ENCODE peak calls at places on chromosomes 6 and 20, in four cellular contexts. One of them, this sample, is unnamed.

GRCh38 chr6:1596088-1596852 is 13.4 kb upstream of the FOXC1 start:
- DNase-seq in tibial nerve: peak
- DNase-seq in Peyer's patch: peak
- DNase-seq in heart left ventricle: peak
- DNase-seq in this sample: no peak

GRCh38 chr6:9527679-9528286 is 887.1 kb downstream of the TFAP2A start:
- DNase-seq in tibial nerve: no peak
- DNase-seq in Peyer's patch: no peak
- DNase-seq in heart left ventricle: no peak
- DNase-seq in this sample: no peak

GRCh38 chr6:14729186-14729871 is 516.5 kb upstream of the JARID2 start:
- DNase-seq in tibial nerve: no peak
- DNase-seq in Peyer's patch: peak
- DNase-seq in heart left ventricle: no peak
- DNase-seq in this sample: no peak

GRCh38 chr6:157614026-157614484 is 209.0 kb upstream of the SNX9 start:
- DNase-seq in tibial nerve: no peak
- DNase-seq in Peyer's patch: no peak
- DNase-seq in heart left ventricle: no peak
- DNase-seq in this sample: no peak

GRCh38 chr6:33709605-33710295 is 1.8 kb downstream of the UQCC2 start:
- DNase-seq in tibial nerve: no peak
- DNase-seq in Peyer's patch: no peak
- DNase-seq in heart left ventricle: peak
- DNase-seq in this sample: no peak

GRCh38 chr6:89793586-89793985 is 26.0 kb downstream of the MDN1 start:
- DNase-seq in tibial nerve: no peak
- DNase-seq in Peyer's patch: no peak
- DNase-seq in heart left ventricle: peak
- DNase-seq in this sample: no peak

GRCh38 chr20:32972181-32973076 is 31.8 kb downstream of the SUN5 start:
- DNase-seq in tibial nerve: no peak
- DNase-seq in Peyer's patch: peak
- DNase-seq in heart left ventricle: no peak
- DNase-seq in this sample: no peak

GRCh38 chr6:158538741-158539140 is 21.1 kb upstream of the TMEM181 start:
- DNase-seq in tibial nerve: no peak
- DNase-seq in Peyer's patch: no peak
- DNase-seq in heart left ventricle: no peak
- DNase-seq in this sample: no peak

GRCh38 chr20:32971703-32972161 is 32.5 kb downstream of the SUN5 start:
- DNase-seq in tibial nerve: no peak
- DNase-seq in Peyer's patch: no peak
- DNase-seq in heart left ventricle: no peak
- DNase-seq in this sample: no peak

GRCh38 chr6:147099974-147100373 is 104.2 kb upstream of the STXBP5 start:
- DNase-seq in tibial nerve: no peak
- DNase-seq in Peyer's patch: no peak
- DNase-seq in heart left ventricle: no peak
- DNase-seq in this sample: peak

GRCh38 chr6:136962661-136963060 is 40.6 kb downstream of the SLC35D3 start:
- DNase-seq in tibial nerve: no peak
- DNase-seq in Peyer's patch: no peak
- DNase-seq in heart left ventricle: peak
- DNase-seq in this sample: no peak

GRCh38 chr20:19881990-19882389 is 123.9 kb downstream of the RIN2 start:
- DNase-seq in tibial nerve: no peak
- DNase-seq in Peyer's patch: no peak
- DNase-seq in heart left ventricle: no peak
- DNase-seq in this sample: no peak

GRCh38 chr20:52076164-52076563 is 115.4 kb downstream of the ZFP64 start:
- DNase-seq in tibial nerve: no peak
- DNase-seq in Peyer's patch: no peak
- DNase-seq in heart left ventricle: no peak
- DNase-seq in this sample: no peak

GRCh38 chr20:62156592-62157386 is 13.2 kb downstream of the SS18L1 start:
- DNase-seq in tibial nerve: peak
- DNase-seq in Peyer's patch: peak
- DNase-seq in heart left ventricle: peak
- DNase-seq in this sample: peak

GRCh38 chr6:74137910-74138309 is 441.9 kb downstream of the CD109 start:
- DNase-seq in tibial nerve: no peak
- DNase-seq in Peyer's patch: no peak
- DNase-seq in heart left ventricle: no peak
- DNase-seq in this sample: no peak

GRCh38 chr20:48812600-48813445 is 15.0 kb downstream of the PREX1 start:
- DNase-seq in tibial nerve: no peak
- DNase-seq in Peyer's patch: no peak
- DNase-seq in heart left ventricle: no peak
- DNase-seq in this sample: no peak

GRCh38 chr6:37433657-37434271 is 743 bp downstream of the CMTR1 start:
- DNase-seq in tibial nerve: no peak
- DNase-seq in Peyer's patch: peak
- DNase-seq in heart left ventricle: no peak
- DNase-seq in this sample: no peak

GRCh38 chr6:96789871-96790270 is 47.4 kb downstream of the GPR63 start:
- DNase-seq in tibial nerve: no peak
- DNase-seq in Peyer's patch: no peak
- DNase-seq in heart left ventricle: no peak
- DNase-seq in this sample: no peak

GRCh38 chr6:110471966-110472365 is 4.4 kb downstream of the SLC22A16 start:
- DNase-seq in tibial nerve: no peak
- DNase-seq in Peyer's patch: no peak
- DNase-seq in heart left ventricle: no peak
- DNase-seq in this sample: no peak

GRCh38 chr6:110474500-110474899 is 1.9 kb downstream of the SLC22A16 start:
- DNase-seq in tibial nerve: no peak
- DNase-seq in Peyer's patch: no peak
- DNase-seq in heart left ventricle: no peak
- DNase-seq in this sample: no peak

GRCh38 chr6:110472739-110473138 is 3.7 kb downstream of the SLC22A16 start:
- DNase-seq in tibial nerve: no peak
- DNase-seq in Peyer's patch: no peak
- DNase-seq in heart left ventricle: no peak
- DNase-seq in this sample: no peak

GRCh38 chr6:110476046-110476849 is at the start of gene SLC22A16:
- DNase-seq in tibial nerve: no peak
- DNase-seq in Peyer's patch: no peak
- DNase-seq in heart left ventricle: peak
- DNase-seq in this sample: no peak

GRCh38 chr6:110475255-110475654 is 1.2 kb downstream of the SLC22A16 start:
- DNase-seq in tibial nerve: peak
- DNase-seq in Peyer's patch: no peak
- DNase-seq in heart left ventricle: peak
- DNase-seq in this sample: no peak
- TF ChIP-seq POLR2A in tibial nerve: no peak
- TF ChIP-seq POLR2A in Peyer's patch: no peak
- TF ChIP-seq POLR2A in heart left ventricle: no peak
- TF ChIP-seq POLR2A in this sample: no peak

GRCh38 chr6:125197795-125198269 is 44.3 kb downstream of the TPD52L1 start:
- DNase-seq in tibial nerve: peak
- DNase-seq in Peyer's patch: peak
- DNase-seq in heart left ventricle: peak
- DNase-seq in this sample: peak
- TF ChIP-seq POLR2A in tibial nerve: no peak
- TF ChIP-seq POLR2A in Peyer's patch: no peak
- TF ChIP-seq POLR2A in heart left ventricle: no peak
- TF ChIP-seq POLR2A in this sample: no peak

DNA sequence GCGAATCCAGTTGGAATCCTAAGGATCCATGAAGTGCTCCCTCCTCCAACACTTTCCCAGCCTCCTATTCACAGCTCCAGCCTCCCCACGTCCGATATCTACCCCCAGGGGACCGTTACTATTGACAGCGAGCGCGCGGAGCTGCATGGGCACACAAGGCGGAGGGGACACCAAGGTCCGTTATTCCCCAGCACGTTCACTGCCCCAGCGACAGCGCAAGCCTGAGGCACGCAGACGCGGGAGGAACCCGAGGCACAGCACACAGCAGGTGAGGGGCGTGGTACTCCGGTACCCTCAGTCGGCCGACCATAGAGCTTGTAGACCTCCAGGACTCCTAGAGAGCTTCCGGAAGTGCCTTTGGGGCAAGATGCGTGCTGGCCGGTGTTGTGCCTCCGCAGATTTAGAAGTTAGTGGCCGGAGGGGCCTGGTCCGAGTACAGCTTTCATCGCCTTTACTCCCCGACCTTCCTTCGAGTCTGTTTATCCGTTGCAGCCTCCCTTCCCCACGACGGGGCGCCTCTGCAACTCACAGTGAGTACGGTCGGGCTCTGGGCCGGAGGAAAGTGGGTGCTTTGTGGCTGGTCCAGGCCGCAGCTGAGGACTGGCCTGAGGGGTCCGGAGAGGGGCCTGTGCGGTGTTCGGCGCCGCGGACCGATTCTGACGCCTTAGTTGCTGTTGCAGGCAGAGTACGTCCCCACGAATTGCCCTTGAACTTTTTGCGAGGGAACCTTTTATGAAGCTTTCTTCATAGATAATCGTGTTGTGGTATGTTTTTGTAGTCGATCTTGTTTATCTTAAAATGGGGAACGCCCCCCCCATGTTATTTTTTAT is at the start of gene ZKSCAN8:
- DNase-seq in tibial nerve: peak
- DNase-seq in Peyer's patch: peak
- DNase-seq in heart left ventricle: peak
- DNase-seq in this sample: peak
- TF ChIP-seq POLR2A in tibial nerve: no peak
- TF ChIP-seq POLR2A in Peyer's patch: no peak
- TF ChIP-seq POLR2A in heart left ventricle: no peak
- TF ChIP-seq POLR2A in this sample: peak

GRCh38 chr20:36462440-36463211 is 78.7 kb upstream of the MYL9 start:
- DNase-seq in tibial nerve: peak
- DNase-seq in Peyer's patch: peak
- DNase-seq in heart left ventricle: peak
- DNase-seq in this sample: no peak
- TF ChIP-seq POLR2A in tibial nerve: peak
- TF ChIP-seq POLR2A in Peyer's patch: no peak
- TF ChIP-seq POLR2A in heart left ventricle: no peak
- TF ChIP-seq POLR2A in this sample: peak

DNA sequence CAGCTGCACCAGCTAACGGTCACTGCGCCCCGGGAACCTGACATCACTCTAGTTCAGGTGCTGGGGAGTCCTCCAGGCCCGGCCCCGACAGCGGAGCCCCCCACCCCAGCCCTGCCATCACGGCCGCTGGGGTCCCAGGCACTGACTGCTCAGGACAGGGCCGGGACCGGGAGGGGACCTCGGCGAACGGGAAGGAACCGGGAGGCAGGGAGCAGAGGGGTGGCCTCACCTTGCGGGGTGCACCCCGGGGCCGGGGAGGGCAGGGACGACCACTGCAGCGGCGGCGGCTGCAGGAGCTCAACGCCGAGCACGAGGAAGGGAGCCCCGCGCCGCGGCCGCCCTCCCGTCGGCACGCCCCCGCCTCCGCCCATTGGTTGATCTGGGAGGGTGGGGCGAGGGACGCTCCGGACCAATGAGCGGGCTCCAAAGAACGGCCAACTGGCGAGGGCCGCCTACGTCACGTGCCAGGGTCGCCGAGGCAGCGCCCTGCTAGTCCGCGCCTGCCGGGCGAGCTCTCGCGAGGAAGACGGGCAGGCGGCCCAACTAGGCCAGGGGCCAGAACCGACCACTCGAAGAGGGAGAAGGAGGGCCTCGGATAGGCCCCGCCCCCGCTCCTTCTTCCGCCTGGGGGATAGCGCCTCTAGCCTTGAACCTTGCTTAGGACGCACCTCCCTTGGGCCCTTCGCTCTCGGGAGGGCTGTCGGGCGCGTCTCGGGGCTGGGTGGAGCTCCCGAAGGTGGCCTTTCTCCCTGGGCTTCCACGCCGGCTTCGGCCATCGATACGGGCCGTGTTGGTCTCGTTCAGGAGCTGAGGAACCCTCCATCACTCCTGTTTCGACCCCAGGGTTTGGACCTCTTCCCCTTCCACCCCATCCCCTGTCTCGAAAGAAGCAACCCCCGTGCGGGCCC is at the start of gene ADISSP:
- DNase-seq in tibial nerve: peak
- DNase-seq in Peyer's patch: peak
- DNase-seq in heart left ventricle: peak
- DNase-seq in this sample: peak
- TF ChIP-seq POLR2A in tibial nerve: peak
- TF ChIP-seq POLR2A in Peyer's patch: peak
- TF ChIP-seq POLR2A in heart left ventricle: no peak
- TF ChIP-seq POLR2A in this sample: peak

DNA sequence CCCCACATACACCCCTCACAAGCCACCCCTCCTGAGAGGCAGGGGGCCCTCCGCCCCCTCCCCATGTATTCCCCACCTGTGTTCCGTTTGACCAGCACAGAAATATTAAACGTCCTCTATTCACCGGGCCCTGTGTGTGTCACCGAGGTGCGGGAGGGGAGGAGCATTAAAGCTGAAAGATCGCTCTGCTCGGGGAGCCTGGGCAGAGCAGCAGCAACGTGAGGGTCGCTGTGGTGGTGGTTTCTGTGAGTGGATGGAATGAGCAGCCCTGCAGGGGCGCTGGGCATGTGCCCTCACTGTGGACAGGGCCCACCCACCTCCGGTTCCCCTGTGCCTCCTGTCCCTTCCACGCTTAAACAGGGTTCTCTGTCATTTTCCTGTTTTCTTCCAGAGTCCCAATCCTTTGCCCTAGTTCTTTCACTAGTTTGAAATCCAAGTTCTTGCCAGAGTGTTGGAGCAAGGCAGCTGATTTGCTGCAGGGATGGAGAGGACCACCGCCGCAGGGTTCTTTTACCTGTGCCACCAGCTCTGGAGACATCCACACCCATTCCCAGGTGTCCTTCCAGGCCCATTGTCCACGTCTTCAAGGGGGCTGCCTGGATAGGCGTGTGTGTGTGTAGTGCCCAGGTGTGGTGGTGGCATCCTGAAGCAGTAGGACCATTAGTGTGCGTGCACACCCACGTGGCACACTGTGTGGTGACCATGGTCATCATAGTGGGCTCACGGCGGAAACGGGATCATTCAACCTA is 37.6 kb upstream of the MDFI start:
- DNase-seq in tibial nerve: no peak
- DNase-seq in Peyer's patch: no peak
- DNase-seq in heart left ventricle: no peak
- DNase-seq in this sample: no peak
- TF ChIP-seq POLR2A in tibial nerve: no peak
- TF ChIP-seq POLR2A in Peyer's patch: no peak
- TF ChIP-seq POLR2A in heart left ventricle: no peak
- TF ChIP-seq POLR2A in this sample: no peak

GRCh38 chr6:112251170-112251945 is 3.0 kb downstream of the LAMA4 start:
- DNase-seq in tibial nerve: peak
- DNase-seq in Peyer's patch: no peak
- DNase-seq in heart left ventricle: peak
- DNase-seq in this sample: no peak
- TF ChIP-seq POLR2A in tibial nerve: no peak
- TF ChIP-seq POLR2A in Peyer's patch: no peak
- TF ChIP-seq POLR2A in heart left ventricle: no peak
- TF ChIP-seq POLR2A in this sample: no peak

This sample was measured in H54.